ENCODE peak calls at places on chromosomes 6 and 20, in five cellular contexts. One of them, this sample, is unnamed.

GRCh38 chr20:53736122-53736756 is 142.6 kb upstream of the ZNF217 start:
- DNase-seq in OCI-LY7: no peak
- DNase-seq in stimulated activated CD8-positive, alpha-beta memory T cell treated with anti-CD3 and anti-CD28 coated beads, Interleukin-7, amount 100 ng/mL, for 1 hour: no peak
- DNase-seq in right atrium auricular region: no peak
- DNase-seq in activated gamma-delta T cell treated with Interleukin-2 at 50 U/mL for 16 hours: no peak
- DNase-seq in this sample: no peak

GRCh38 chr6:111731404-111732195 is 125.9 kb upstream of the TRAF3IP2 start:
- DNase-seq in OCI-LY7: no peak
- DNase-seq in stimulated activated CD8-positive, alpha-beta memory T cell treated with anti-CD3 and anti-CD28 coated beads, Interleukin-7, amount 100 ng/mL, for 1 hour: no peak
- DNase-seq in right atrium auricular region: no peak
- DNase-seq in activated gamma-delta T cell treated with Interleukin-2 at 50 U/mL for 16 hours: no peak
- DNase-seq in this sample: no peak

GRCh38 chr6:3218266-3218665 is 9.2 kb downstream of the TUBB2B start:
- DNase-seq in OCI-LY7: no peak
- DNase-seq in stimulated activated CD8-positive, alpha-beta memory T cell treated with anti-CD3 and anti-CD28 coated beads, Interleukin-7, amount 100 ng/mL, for 1 hour: no peak
- DNase-seq in right atrium auricular region: peak
- DNase-seq in activated gamma-delta T cell treated with Interleukin-2 at 50 U/mL for 16 hours: no peak
- DNase-seq in this sample: no peak

GRCh38 chr20:54220722-54221121 is 12.8 kb downstream of the PFDN4 start:
- DNase-seq in OCI-LY7: no peak
- DNase-seq in stimulated activated CD8-positive, alpha-beta memory T cell treated with anti-CD3 and anti-CD28 coated beads, Interleukin-7, amount 100 ng/mL, for 1 hour: no peak
- DNase-seq in right atrium auricular region: no peak
- DNase-seq in activated gamma-delta T cell treated with Interleukin-2 at 50 U/mL for 16 hours: no peak
- DNase-seq in this sample: no peak

GRCh38 chr6:144877118-144877517 is 592.0 kb downstream of the UTRN start:
- DNase-seq in OCI-LY7: no peak
- DNase-seq in stimulated activated CD8-positive, alpha-beta memory T cell treated with anti-CD3 and anti-CD28 coated beads, Interleukin-7, amount 100 ng/mL, for 1 hour: no peak
- DNase-seq in right atrium auricular region: no peak
- DNase-seq in activated gamma-delta T cell treated with Interleukin-2 at 50 U/mL for 16 hours: no peak
- DNase-seq in this sample: no peak

GRCh38 chr6:72661408-72661807 is 39.5 kb downstream of the KCNQ5 start:
- DNase-seq in OCI-LY7: no peak
- DNase-seq in stimulated activated CD8-positive, alpha-beta memory T cell treated with anti-CD3 and anti-CD28 coated beads, Interleukin-7, amount 100 ng/mL, for 1 hour: no peak
- DNase-seq in right atrium auricular region: no peak
- DNase-seq in activated gamma-delta T cell treated with Interleukin-2 at 50 U/mL for 16 hours: no peak
- DNase-seq in this sample: no peak

GRCh38 chr6:170127151-170127550 is 163.7 kb downstream of the DLL1 start:
- DNase-seq in OCI-LY7: no peak
- DNase-seq in stimulated activated CD8-positive, alpha-beta memory T cell treated with anti-CD3 and anti-CD28 coated beads, Interleukin-7, amount 100 ng/mL, for 1 hour: no peak
- DNase-seq in right atrium auricular region: peak
- DNase-seq in activated gamma-delta T cell treated with Interleukin-2 at 50 U/mL for 16 hours: no peak
- DNase-seq in this sample: no peak

GRCh38 chr6:46781478-46782378 is 11.5 kb upstream of the MEP1A start:
- DNase-seq in OCI-LY7: peak
- DNase-seq in stimulated activated CD8-positive, alpha-beta memory T cell treated with anti-CD3 and anti-CD28 coated beads, Interleukin-7, amount 100 ng/mL, for 1 hour: no peak
- DNase-seq in right atrium auricular region: no peak
- DNase-seq in activated gamma-delta T cell treated with Interleukin-2 at 50 U/mL for 16 hours: no peak
- DNase-seq in this sample: no peak

GRCh38 chr6:119602215-119603178 is 252.9 kb upstream of the MAN1A1 start:
- DNase-seq in OCI-LY7: no peak
- DNase-seq in stimulated activated CD8-positive, alpha-beta memory T cell treated with anti-CD3 and anti-CD28 coated beads, Interleukin-7, amount 100 ng/mL, for 1 hour: no peak
- DNase-seq in right atrium auricular region: no peak
- DNase-seq in activated gamma-delta T cell treated with Interleukin-2 at 50 U/mL for 16 hours: no peak
- DNase-seq in this sample: no peak

GRCh38 chr20:44092551-44093248 is 94.3 kb downstream of the JPH2 start:
- DNase-seq in OCI-LY7: peak
- DNase-seq in stimulated activated CD8-positive, alpha-beta memory T cell treated with anti-CD3 and anti-CD28 coated beads, Interleukin-7, amount 100 ng/mL, for 1 hour: no peak
- DNase-seq in right atrium auricular region: no peak
- DNase-seq in activated gamma-delta T cell treated with Interleukin-2 at 50 U/mL for 16 hours: no peak
- DNase-seq in this sample: no peak

GRCh38 chr6:6811151-6812002 is 222.9 kb downstream of the LY86 start:
- DNase-seq in OCI-LY7: no peak
- DNase-seq in stimulated activated CD8-positive, alpha-beta memory T cell treated with anti-CD3 and anti-CD28 coated beads, Interleukin-7, amount 100 ng/mL, for 1 hour: no peak
- DNase-seq in right atrium auricular region: no peak
- DNase-seq in activated gamma-delta T cell treated with Interleukin-2 at 50 U/mL for 16 hours: no peak
- DNase-seq in this sample: no peak

GRCh38 chr6:97969065-97969464 is 686.0 kb upstream of the MMS22L start:
- DNase-seq in OCI-LY7: no peak
- DNase-seq in stimulated activated CD8-positive, alpha-beta memory T cell treated with anti-CD3 and anti-CD28 coated beads, Interleukin-7, amount 100 ng/mL, for 1 hour: no peak
- DNase-seq in right atrium auricular region: no peak
- DNase-seq in activated gamma-delta T cell treated with Interleukin-2 at 50 U/mL for 16 hours: no peak
- DNase-seq in this sample: no peak

GRCh38 chr6:26554669-26555504 is 16.7 kb downstream of the HMGN4 start:
- DNase-seq in OCI-LY7: peak
- DNase-seq in stimulated activated CD8-positive, alpha-beta memory T cell treated with anti-CD3 and anti-CD28 coated beads, Interleukin-7, amount 100 ng/mL, for 1 hour: no peak
- DNase-seq in right atrium auricular region: no peak
- DNase-seq in activated gamma-delta T cell treated with Interleukin-2 at 50 U/mL for 16 hours: peak
- DNase-seq in this sample: no peak

GRCh38 chr20:10007747-10008146 is 27.0 kb upstream of the ANKEF1 start:
- DNase-seq in OCI-LY7: no peak
- DNase-seq in stimulated activated CD8-positive, alpha-beta memory T cell treated with anti-CD3 and anti-CD28 coated beads, Interleukin-7, amount 100 ng/mL, for 1 hour: no peak
- DNase-seq in right atrium auricular region: no peak
- DNase-seq in activated gamma-delta T cell treated with Interleukin-2 at 50 U/mL for 16 hours: no peak
- DNase-seq in this sample: no peak